ENCODE peak calls at places on chromosomes 5 and 9, in four cellular contexts. One of them, this sample, is unnamed. For H3K36me3, the result is how much of the 10 kb centered on the place peaks cover.

GRCh38 chr5:51974834-51975233 is 591.6 kb downstream of the ISL1 start:
- DNase-seq in neuronal stem cell: no peak
- DNase-seq in CD8-positive, alpha-beta memory T cell: no peak
- DNase-seq in cardiac muscle cell: no peak
- DNase-seq in this sample: no peak

GRCh38 chr5:37722236-37723146 is 117.3 kb downstream of the GDNF start:
- DNase-seq in CD8-positive, alpha-beta memory T cell: no peak
- DNase-seq in cardiac muscle cell: no peak
- DNase-seq in neuronal stem cell: peak
- DNase-seq in this sample: no peak

GRCh38 chr5:56327810-56328209 is 94.7 kb upstream of the ANKRD55 start:
- DNase-seq in cardiac muscle cell: peak
- DNase-seq in CD8-positive, alpha-beta memory T cell: no peak
- DNase-seq in neuronal stem cell: no peak
- DNase-seq in this sample: no peak

GRCh38 chr9:93422987-93423386 is 28.5 kb upstream of the FAM120A start:
- DNase-seq in CD8-positive, alpha-beta memory T cell: no peak
- DNase-seq in neuronal stem cell: no peak
- DNase-seq in cardiac muscle cell: no peak
- DNase-seq in this sample: no peak

GRCh38 chr5:83715316-83716060 is 5.2 kb downstream of the HAPLN1 start:
- DNase-seq in neuronal stem cell: no peak
- DNase-seq in CD8-positive, alpha-beta memory T cell: no peak
- DNase-seq in cardiac muscle cell: no peak
- DNase-seq in this sample: no peak

GRCh38 chr5:21680196-21680595 is 1172.9 kb downstream of the CDH12 start:
- DNase-seq in CD8-positive, alpha-beta memory T cell: no peak
- DNase-seq in cardiac muscle cell: no peak
- DNase-seq in neuronal stem cell: no peak
- DNase-seq in this sample: no peak

GRCh38 chr5:155103164-155103563 is 89.6 kb downstream of the KIF4B start:
- DNase-seq in CD8-positive, alpha-beta memory T cell: no peak
- DNase-seq in cardiac muscle cell: no peak
- DNase-seq in neuronal stem cell: no peak
- DNase-seq in this sample: no peak

GRCh38 chr5:133446440-133446839 is 165.9 kb downstream of the FSTL4 start:
- DNase-seq in CD8-positive, alpha-beta memory T cell: no peak
- DNase-seq in neuronal stem cell: no peak
- DNase-seq in cardiac muscle cell: no peak
- DNase-seq in this sample: no peak

GRCh38 chr5:168683247-168683926 is 104.2 kb upstream of the PANK3 start:
- DNase-seq in cardiac muscle cell: no peak
- DNase-seq in CD8-positive, alpha-beta memory T cell: no peak
- DNase-seq in neuronal stem cell: no peak
- DNase-seq in this sample: no peak

GRCh38 chr5:169289520-169289919 is 11.4 kb downstream of the SLIT3 start:
- DNase-seq in cardiac muscle cell: peak
- DNase-seq in CD8-positive, alpha-beta memory T cell: no peak
- DNase-seq in neuronal stem cell: no peak
- DNase-seq in this sample: no peak

GRCh38 chr5:149130932-149131273 is 10.4 kb upstream of the ABLIM3 start:
- DNase-seq in CD8-positive, alpha-beta memory T cell: no peak
- DNase-seq in neuronal stem cell: no peak
- DNase-seq in cardiac muscle cell: no peak
- DNase-seq in this sample: no peak

GRCh38 chr5:177555228-177555627 is 865 bp upstream of the FAM193B start:
- DNase-seq in CD8-positive, alpha-beta memory T cell: no peak
- DNase-seq in cardiac muscle cell: no peak
- DNase-seq in neuronal stem cell: no peak
- DNase-seq in this sample: no peak

GRCh38 chr5:96745025-96745424 is 62.7 kb downstream of the ERAP1 start:
- DNase-seq in CD8-positive, alpha-beta memory T cell: no peak
- DNase-seq in cardiac muscle cell: no peak
- DNase-seq in neuronal stem cell: no peak
- DNase-seq in this sample: no peak

GRCh38 chr5:96747718-96748117 is 60.0 kb downstream of the ERAP1 start:
- DNase-seq in cardiac muscle cell: no peak
- DNase-seq in CD8-positive, alpha-beta memory T cell: no peak
- DNase-seq in neuronal stem cell: no peak
- DNase-seq in this sample: no peak

GRCh38 chr5:96743065-96743768 is 64.5 kb downstream of the ERAP1 start:
- DNase-seq in CD8-positive, alpha-beta memory T cell: no peak
- DNase-seq in neuronal stem cell: no peak
- DNase-seq in cardiac muscle cell: no peak
- DNase-seq in this sample: no peak

GRCh38 chr5:96743805-96744559 is 63.8 kb downstream of the ERAP1 start:
- DNase-seq in CD8-positive, alpha-beta memory T cell: no peak
- DNase-seq in neuronal stem cell: no peak
- DNase-seq in cardiac muscle cell: no peak
- DNase-seq in this sample: no peak

DNA sequence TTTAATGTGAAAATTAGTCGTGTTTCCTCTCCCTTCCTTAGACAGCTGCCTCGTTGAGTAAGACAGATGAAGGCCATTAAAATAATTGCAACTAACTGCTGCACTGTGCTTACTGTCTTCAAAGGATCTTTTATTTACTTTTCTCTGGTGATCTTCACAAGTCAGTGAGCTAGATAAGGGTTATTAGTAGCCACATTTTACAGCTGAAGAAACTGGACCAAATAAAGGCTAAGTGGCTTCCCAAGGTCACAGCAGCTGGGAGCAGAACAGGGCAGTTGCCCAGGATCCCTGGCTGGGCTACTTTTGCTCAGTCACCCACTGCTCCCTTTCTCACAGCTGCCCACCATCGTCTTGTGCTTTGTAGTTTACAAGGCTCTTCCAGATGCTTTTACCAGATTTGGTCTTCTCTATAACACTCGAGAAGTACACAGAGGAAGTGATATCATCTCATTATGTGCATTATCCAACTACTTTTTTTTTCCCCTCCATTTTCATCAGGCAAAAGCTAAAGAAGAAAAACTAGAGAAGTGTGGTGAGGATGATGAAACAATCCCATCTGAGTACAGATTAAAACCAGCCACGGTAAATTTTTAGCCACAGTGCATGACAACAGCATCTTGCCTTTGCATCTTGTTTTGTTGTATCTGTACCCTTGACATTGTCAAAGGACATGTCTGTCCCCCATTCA is 61.8 kb downstream of the ERAP1 start:
- DNase-seq in neuronal stem cell: no peak
- DNase-seq in cardiac muscle cell: no peak
- DNase-seq in CD8-positive, alpha-beta memory T cell: no peak
- DNase-seq in this sample: peak
- H3K36me3 ChIP-seq in neuronal stem cell: under half
- H3K36me3 ChIP-seq in cardiac muscle cell: under half
- H3K36me3 ChIP-seq in CD8-positive, alpha-beta memory T cell: half or more
- H3K36me3 ChIP-seq in this sample: half or more

GRCh38 chr5:32168460-32169033 is 5.6 kb downstream of the GOLPH3 start:
- DNase-seq in cardiac muscle cell: no peak
- DNase-seq in CD8-positive, alpha-beta memory T cell: no peak
- DNase-seq in neuronal stem cell: no peak
- DNase-seq in this sample: peak
- H3K36me3 ChIP-seq in cardiac muscle cell: under half
- H3K36me3 ChIP-seq in CD8-positive, alpha-beta memory T cell: under half
- H3K36me3 ChIP-seq in neuronal stem cell: under half
- H3K36me3 ChIP-seq in this sample: half or more

GRCh38 chr9:113941056-113941455 is 64.9 kb downstream of the ZNF618 start:
- DNase-seq in cardiac muscle cell: no peak
- DNase-seq in neuronal stem cell: no peak
- DNase-seq in CD8-positive, alpha-beta memory T cell: no peak
- DNase-seq in this sample: no peak
- H3K36me3 ChIP-seq in cardiac muscle cell: under half
- H3K36me3 ChIP-seq in neuronal stem cell: under half
- H3K36me3 ChIP-seq in CD8-positive, alpha-beta memory T cell: under half
- H3K36me3 ChIP-seq in this sample: under half

GRCh38 chr5:87392170-87392569 is 20.6 kb downstream of the CCNH start:
- DNase-seq in neuronal stem cell: no peak
- DNase-seq in CD8-positive, alpha-beta memory T cell: no peak
- DNase-seq in cardiac muscle cell: no peak
- DNase-seq in this sample: no peak

GRCh38 chr5:87390075-87390474 is 22.7 kb downstream of the CCNH start:
- DNase-seq in CD8-positive, alpha-beta memory T cell: no peak
- DNase-seq in cardiac muscle cell: no peak
- DNase-seq in neuronal stem cell: no peak
- DNase-seq in this sample: no peak

GRCh38 chr5:87390576-87391199 is 22.0 kb downstream of the CCNH start:
- DNase-seq in neuronal stem cell: no peak
- DNase-seq in cardiac muscle cell: no peak
- DNase-seq in CD8-positive, alpha-beta memory T cell: no peak
- DNase-seq in this sample: no peak

GRCh38 chr5:87393331-87393730 is 19.4 kb downstream of the CCNH start:
- DNase-seq in neuronal stem cell: no peak
- DNase-seq in CD8-positive, alpha-beta memory T cell: no peak
- DNase-seq in cardiac muscle cell: no peak
- DNase-seq in this sample: no peak

DNA sequence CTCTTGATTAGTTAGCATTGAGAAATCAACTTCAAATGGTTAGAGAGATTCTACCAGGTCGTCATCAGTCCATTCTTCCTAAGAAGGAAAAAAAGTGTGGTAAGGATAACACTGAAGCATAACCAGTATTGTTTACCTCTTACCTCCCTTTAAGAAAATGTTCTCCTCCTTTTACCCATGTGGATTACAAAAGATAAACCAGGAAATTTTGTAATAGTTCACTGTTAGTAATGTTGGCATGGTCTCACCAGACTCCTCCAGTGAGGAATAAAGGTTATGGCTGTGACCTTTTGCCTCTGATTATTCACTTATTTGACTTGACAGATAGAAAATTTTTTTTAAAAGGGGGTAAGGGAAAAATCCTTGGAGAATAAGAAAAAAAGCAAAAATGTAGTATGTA is 18.3 kb downstream of the CCNH start:
- DNase-seq in CD8-positive, alpha-beta memory T cell: no peak
- DNase-seq in cardiac muscle cell: no peak
- DNase-seq in neuronal stem cell: no peak
- DNase-seq in this sample: no peak
- H3K36me3 ChIP-seq in CD8-positive, alpha-beta memory T cell: half or more
- H3K36me3 ChIP-seq in cardiac muscle cell: half or more
- H3K36me3 ChIP-seq in neuronal stem cell: under half
- H3K36me3 ChIP-seq in this sample: half or more

DNA sequence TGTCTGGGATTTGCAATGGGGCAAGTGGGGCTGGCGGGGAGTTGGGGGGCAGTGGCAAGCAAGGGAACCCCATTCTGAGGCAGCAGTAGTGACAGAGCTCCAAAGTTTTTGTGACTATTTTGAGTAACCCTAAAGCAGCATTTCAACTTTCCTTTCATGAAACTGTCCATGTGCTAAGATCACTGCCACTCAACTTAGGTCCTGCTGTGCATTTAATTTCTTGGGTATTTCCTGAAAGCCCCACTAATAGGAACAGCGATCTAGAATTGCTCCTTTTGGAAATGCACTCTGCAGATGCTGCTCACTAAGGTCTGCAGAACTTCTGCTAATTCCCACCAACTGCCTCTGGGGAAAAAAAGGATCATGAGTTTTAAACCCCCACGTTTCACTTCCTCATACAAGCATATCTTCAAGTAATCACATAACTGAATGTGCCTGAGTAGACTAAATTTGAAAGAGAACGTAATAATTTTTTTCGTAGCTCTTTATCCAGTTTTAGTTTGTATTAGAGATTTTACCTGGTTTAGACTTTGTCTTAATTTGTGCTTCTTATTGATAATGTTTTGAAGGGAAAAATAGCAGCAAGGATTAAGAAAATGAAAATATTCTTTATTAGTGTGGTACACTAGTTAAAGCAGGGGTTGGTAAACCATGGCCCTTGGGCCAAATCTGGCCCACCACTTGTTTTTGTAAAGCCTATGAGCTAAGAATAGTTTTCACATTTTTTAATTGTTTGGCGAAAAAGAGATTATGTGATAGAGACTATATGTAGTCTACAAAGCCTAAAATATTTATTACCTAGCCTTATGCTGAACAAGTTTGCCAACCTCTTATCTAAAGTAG is 56.9 kb downstream of the KCNN2 start:
- DNase-seq in cardiac muscle cell: no peak
- DNase-seq in neuronal stem cell: no peak
- DNase-seq in CD8-positive, alpha-beta memory T cell: no peak
- DNase-seq in this sample: no peak
- H3K36me3 ChIP-seq in cardiac muscle cell: under half
- H3K36me3 ChIP-seq in neuronal stem cell: under half
- H3K36me3 ChIP-seq in CD8-positive, alpha-beta memory T cell: under half
- H3K36me3 ChIP-seq in this sample: under half

GRCh38 chr5:7882926-7883325 is 14.0 kb downstream of the MTRR start:
- DNase-seq in cardiac muscle cell: no peak
- DNase-seq in neuronal stem cell: no peak
- DNase-seq in CD8-positive, alpha-beta memory T cell: no peak
- DNase-seq in this sample: no peak
- H3K36me3 ChIP-seq in cardiac muscle cell: under half
- H3K36me3 ChIP-seq in neuronal stem cell: under half
- H3K36me3 ChIP-seq in CD8-positive, alpha-beta memory T cell: half or more
- H3K36me3 ChIP-seq in this sample: half or more

GRCh38 chr9:120453792-120454191 is 126.2 kb downstream of the CDK5RAP2 start:
- DNase-seq in cardiac muscle cell: no peak
- DNase-seq in neuronal stem cell: no peak
- DNase-seq in CD8-positive, alpha-beta memory T cell: no peak
- DNase-seq in this sample: no peak
- H3K36me3 ChIP-seq in cardiac muscle cell: under half
- H3K36me3 ChIP-seq in neuronal stem cell: under half
- H3K36me3 ChIP-seq in CD8-positive, alpha-beta memory T cell: under half
- H3K36me3 ChIP-seq in this sample: half or more

DNA sequence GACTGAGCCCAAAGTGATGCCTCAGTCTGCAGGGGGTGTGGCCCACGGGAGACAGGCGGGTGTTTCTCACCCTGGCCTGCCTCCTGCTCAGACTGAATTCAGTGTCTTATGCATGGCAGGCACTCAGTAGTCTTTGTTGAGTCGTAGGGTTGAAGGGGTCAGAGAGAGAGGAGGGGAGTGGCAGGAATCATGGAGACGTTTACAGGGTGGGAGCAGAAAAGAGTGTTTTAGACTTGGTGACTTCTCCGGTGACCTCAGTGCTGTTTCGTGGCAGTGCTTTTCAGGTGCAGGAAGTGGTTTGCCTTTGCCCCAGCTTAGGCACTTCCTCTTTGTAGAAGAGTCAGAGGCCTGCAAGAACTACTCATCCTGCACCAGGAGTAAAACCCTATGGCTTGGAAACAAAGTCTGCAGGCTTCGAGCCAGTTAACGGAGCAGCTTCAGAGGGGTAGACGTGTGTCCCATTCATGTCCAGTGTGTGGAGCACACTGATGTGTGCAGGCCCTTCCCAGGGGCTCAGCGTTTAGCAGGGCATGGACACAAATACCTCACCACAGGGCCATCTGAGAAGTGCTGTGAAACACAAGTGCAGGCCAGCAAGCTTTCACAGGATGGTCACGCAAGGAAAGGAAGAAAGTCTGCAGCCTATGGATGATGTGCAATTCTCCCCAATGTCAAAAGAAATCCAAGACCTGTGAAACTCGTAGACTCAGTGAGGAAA is 24.5 kb upstream of the SEMA4D start:
- DNase-seq in cardiac muscle cell: no peak
- DNase-seq in CD8-positive, alpha-beta memory T cell: peak
- DNase-seq in neuronal stem cell: no peak
- DNase-seq in this sample: no peak
- H3K36me3 ChIP-seq in cardiac muscle cell: under half
- H3K36me3 ChIP-seq in CD8-positive, alpha-beta memory T cell: under half
- H3K36me3 ChIP-seq in neuronal stem cell: under half
- H3K36me3 ChIP-seq in this sample: under half